ENCODE peak calls at places on chromosomes 12 and 14, in ten cellular contexts. X is NCI-H1105; L is HTR-8/SVneo; Q is tibial artery; M is naive thymus-derived CD4-positive, alpha-beta T cell; P is HL-60; H is H4; R is choroid plexus epithelial cell; Y is central memory CD4-positive, alpha-beta T cell; K is WTC11. E is an unnamed sample.

GRCh38 chr12:110931315-110931728 is 10.9 kb upstream of the MYL2 start:
- DNase-seq in H (no peak), Y (no peak), P (no peak), M (no peak), L (no peak), R (no peak), X (no peak), K (no peak), Q (peak), E (no peak)

GRCh38 chr12:100743060-100743459 is 51.5 kb upstream of the ANO4 start:
- DNase-seq in H (no peak), R (no peak), Y (no peak), K (no peak), P (no peak), X (no peak), Q (no peak), L (no peak), M (no peak), E (no peak)

GRCh38 chr12:120846721-120847120 is 57.4 kb downstream of the SPPL3 start:
- DNase-seq in L (no peak), P (no peak), Y (no peak), H (peak), R (peak), M (no peak), Q (no peak), K (no peak), X (no peak), E (peak)

GRCh38 chr12:116693259-116694227 is 44.3 kb downstream of the SPRING1 start:
- DNase-seq in L (no peak), Y (no peak), X (peak), P (no peak), Q (no peak), R (no peak), M (no peak), K (no peak), H (no peak), E (no peak)

GRCh38 chr12:108599948-108600701 is 2.2 kb upstream of the TMEM119 start:
- DNase-seq in P (no peak), M (no peak), Q (no peak), Y (no peak), H (no peak), X (no peak), R (no peak), K (no peak), L (no peak), E (no peak)

GRCh38 chr14:92657457-92658142 is 90.8 kb downstream of the LGMN start:
- DNase-seq in K (no peak), H (no peak), R (no peak), L (no peak), X (no peak), Y (no peak), Q (peak), M (no peak), P (no peak), E (no peak)

GRCh38 chr12:75568387-75568786 is 57.0 kb upstream of the KRR1 start:
- DNase-seq in X (peak), R (peak), L (no peak), Y (no peak), Q (no peak), K (no peak), M (no peak), H (no peak), P (no peak), E (no peak)

GRCh38 chr14:59507063-59507751 is 22.9 kb downstream of the JKAMP start:
- DNase-seq in Q (peak), P (peak), M (peak), H (peak), Y (peak), R (peak), K (peak), L (peak), X (peak), E (peak)

GRCh38 chr12:94308612-94309011 is 151.1 kb downstream of the CEP83 start:
- DNase-seq in M (no peak), K (no peak), P (no peak), Y (no peak), L (no peak), R (peak), H (no peak), Q (no peak), X (no peak), E (no peak)

GRCh38 chr12:102503056-102503681 is 22.8 kb upstream of the IGF1 start:
- DNase-seq in Y (no peak), H (no peak), X (no peak), K (no peak), Q (no peak), R (no peak), P (peak), M (no peak), L (no peak), E (no peak)

GRCh38 chr12:64610660-64611429 is 550 bp downstream of the RASSF3 start:
- DNase-seq in Y (peak), X (peak), L (no peak), K (peak), H (no peak), Q (peak), R (peak), M (peak), P (peak), E (peak)

GRCh38 chr12:117732761-117733160 is 236.0 kb downstream of the KSR2 start:
- DNase-seq in Y (no peak), H (no peak), X (no peak), P (no peak), Q (no peak), K (no peak), R (no peak), L (no peak), M (no peak), E (no peak)

GRCh38 chr12:110373962-110374611 is 29.4 kb downstream of the ANAPC7 start:
- DNase-seq in M (no peak), P (no peak), L (no peak), X (no peak), H (no peak), Y (no peak), R (no peak), K (no peak), Q (no peak), E (no peak)

GRCh38 chr14:57983235-57983634 is 117.3 kb upstream of the SLC35F4 start:
- DNase-seq in L (no peak), R (no peak), X (peak), M (no peak), Q (no peak), K (no peak), P (no peak), Y (no peak), H (no peak), E (no peak)

GRCh38 chr14:52939427-52939826 is 11.4 kb downstream of the FERMT2 start:
- DNase-seq in X (no peak), P (no peak), L (no peak), R (no peak), H (no peak), Q (no peak), K (no peak), Y (no peak), M (no peak), E (no peak)